ENCODE peak calls at places on chromosomes 12 and 14, in nine cellular contexts. One of them, this sample, is unnamed.

GRCh38 chr14:24262821-24263733 is at the start of gene TGM1:
- DNase-seq in astrocyte of the cerebellum: no peak
- DNase-seq in T-helper 22 cell: no peak
- DNase-seq in stimulated activated CD4-positive, alpha-beta T cell treated with anti-CD3 and anti-CD28 coated beads, TNF-alpha, amount 100 ng/mL, for 24 hours: no peak
- DNase-seq in endothelial cell: no peak
- DNase-seq in H1: peak
- DNase-seq in aorta: no peak
- DNase-seq in transverse colon: no peak
- DNase-seq in Caco-2: peak
- DNase-seq in this sample: peak

GRCh38 chr12:90999518-90999917 is 5.3 kb downstream of the EPYC start:
- DNase-seq in aorta: no peak
- DNase-seq in stimulated activated CD4-positive, alpha-beta T cell treated with anti-CD3 and anti-CD28 coated beads, TNF-alpha, amount 100 ng/mL, for 24 hours: no peak
- DNase-seq in Caco-2: no peak
- DNase-seq in T-helper 22 cell: no peak
- DNase-seq in transverse colon: no peak
- DNase-seq in astrocyte of the cerebellum: no peak
- DNase-seq in endothelial cell: no peak
- DNase-seq in H1: no peak
- DNase-seq in this sample: no peak

GRCh38 chr12:93427779-93428564 is 13.8 kb downstream of the UBE2N start:
- DNase-seq in astrocyte of the cerebellum: no peak
- DNase-seq in transverse colon: no peak
- DNase-seq in endothelial cell: no peak
- DNase-seq in H1: no peak
- DNase-seq in T-helper 22 cell: no peak
- DNase-seq in aorta: no peak
- DNase-seq in Caco-2: no peak
- DNase-seq in stimulated activated CD4-positive, alpha-beta T cell treated with anti-CD3 and anti-CD28 coated beads, TNF-alpha, amount 100 ng/mL, for 24 hours: no peak
- DNase-seq in this sample: no peak

GRCh38 chr14:67883717-67884116 is 64.1 kb downstream of the RAD51B start:
- DNase-seq in transverse colon: no peak
- DNase-seq in T-helper 22 cell: no peak
- DNase-seq in Caco-2: no peak
- DNase-seq in H1: no peak
- DNase-seq in aorta: no peak
- DNase-seq in endothelial cell: no peak
- DNase-seq in stimulated activated CD4-positive, alpha-beta T cell treated with anti-CD3 and anti-CD28 coated beads, TNF-alpha, amount 100 ng/mL, for 24 hours: no peak
- DNase-seq in astrocyte of the cerebellum: no peak
- DNase-seq in this sample: no peak

GRCh38 chr12:61251076-61251475 is 1009.1 kb upstream of the USP15 start:
- DNase-seq in endothelial cell: no peak
- DNase-seq in Caco-2: no peak
- DNase-seq in aorta: no peak
- DNase-seq in T-helper 22 cell: no peak
- DNase-seq in H1: no peak
- DNase-seq in astrocyte of the cerebellum: no peak
- DNase-seq in stimulated activated CD4-positive, alpha-beta T cell treated with anti-CD3 and anti-CD28 coated beads, TNF-alpha, amount 100 ng/mL, for 24 hours: no peak
- DNase-seq in transverse colon: no peak
- DNase-seq in this sample: no peak

GRCh38 chr12:11785722-11786121 is 136.2 kb downstream of the ETV6 start:
- DNase-seq in Caco-2: no peak
- DNase-seq in endothelial cell: no peak
- DNase-seq in aorta: no peak
- DNase-seq in stimulated activated CD4-positive, alpha-beta T cell treated with anti-CD3 and anti-CD28 coated beads, TNF-alpha, amount 100 ng/mL, for 24 hours: no peak
- DNase-seq in H1: no peak
- DNase-seq in astrocyte of the cerebellum: no peak
- DNase-seq in T-helper 22 cell: no peak
- DNase-seq in transverse colon: no peak
- DNase-seq in this sample: no peak

GRCh38 chr14:76040704-76041103 is 55.1 kb downstream of the IFT43 start:
- DNase-seq in astrocyte of the cerebellum: no peak
- DNase-seq in endothelial cell: no peak
- DNase-seq in T-helper 22 cell: no peak
- DNase-seq in transverse colon: no peak
- DNase-seq in H1: no peak
- DNase-seq in Caco-2: no peak
- DNase-seq in stimulated activated CD4-positive, alpha-beta T cell treated with anti-CD3 and anti-CD28 coated beads, TNF-alpha, amount 100 ng/mL, for 24 hours: no peak
- DNase-seq in aorta: no peak
- DNase-seq in this sample: no peak

GRCh38 chr14:58572092-58572853 is 65.5 kb upstream of the DACT1 start:
- DNase-seq in transverse colon: no peak
- DNase-seq in endothelial cell: no peak
- DNase-seq in astrocyte of the cerebellum: no peak
- DNase-seq in Caco-2: no peak
- DNase-seq in aorta: no peak
- DNase-seq in H1: no peak
- DNase-seq in T-helper 22 cell: no peak
- DNase-seq in stimulated activated CD4-positive, alpha-beta T cell treated with anti-CD3 and anti-CD28 coated beads, TNF-alpha, amount 100 ng/mL, for 24 hours: peak
- DNase-seq in this sample: no peak

GRCh38 chr12:68768431-68768934 is 22.5 kb downstream of the SLC35E3 start:
- DNase-seq in aorta: no peak
- DNase-seq in Caco-2: no peak
- DNase-seq in transverse colon: no peak
- DNase-seq in stimulated activated CD4-positive, alpha-beta T cell treated with anti-CD3 and anti-CD28 coated beads, TNF-alpha, amount 100 ng/mL, for 24 hours: no peak
- DNase-seq in endothelial cell: no peak
- DNase-seq in astrocyte of the cerebellum: no peak
- DNase-seq in H1: no peak
- DNase-seq in T-helper 22 cell: no peak
- DNase-seq in this sample: no peak

GRCh38 chr12:171743-172705 is 41.9 kb downstream of the SLC6A12 start:
- DNase-seq in endothelial cell: no peak
- DNase-seq in astrocyte of the cerebellum: no peak
- DNase-seq in stimulated activated CD4-positive, alpha-beta T cell treated with anti-CD3 and anti-CD28 coated beads, TNF-alpha, amount 100 ng/mL, for 24 hours: no peak
- DNase-seq in Caco-2: no peak
- DNase-seq in aorta: no peak
- DNase-seq in H1: no peak
- DNase-seq in T-helper 22 cell: no peak
- DNase-seq in transverse colon: peak
- DNase-seq in this sample: no peak

GRCh38 chr12:73629171-73629570 is 908.5 kb upstream of the ATXN7L3B start:
- DNase-seq in aorta: no peak
- DNase-seq in transverse colon: no peak
- DNase-seq in astrocyte of the cerebellum: no peak
- DNase-seq in endothelial cell: no peak
- DNase-seq in T-helper 22 cell: no peak
- DNase-seq in stimulated activated CD4-positive, alpha-beta T cell treated with anti-CD3 and anti-CD28 coated beads, TNF-alpha, amount 100 ng/mL, for 24 hours: no peak
- DNase-seq in H1: no peak
- DNase-seq in Caco-2: no peak
- DNase-seq in this sample: no peak

GRCh38 chr14:93059917-93060545 is 55.7 kb downstream of the ITPK1 start:
- DNase-seq in endothelial cell: no peak
- DNase-seq in stimulated activated CD4-positive, alpha-beta T cell treated with anti-CD3 and anti-CD28 coated beads, TNF-alpha, amount 100 ng/mL, for 24 hours: no peak
- DNase-seq in H1: no peak
- DNase-seq in transverse colon: no peak
- DNase-seq in Caco-2: peak
- DNase-seq in aorta: no peak
- DNase-seq in T-helper 22 cell: no peak
- DNase-seq in astrocyte of the cerebellum: no peak
- DNase-seq in this sample: peak

GRCh38 chr12:126454581-126454980 is 1389.3 kb downstream of the AACS start:
- DNase-seq in stimulated activated CD4-positive, alpha-beta T cell treated with anti-CD3 and anti-CD28 coated beads, TNF-alpha, amount 100 ng/mL, for 24 hours: no peak
- DNase-seq in Caco-2: no peak
- DNase-seq in endothelial cell: no peak
- DNase-seq in T-helper 22 cell: no peak
- DNase-seq in H1: no peak
- DNase-seq in aorta: no peak
- DNase-seq in transverse colon: no peak
- DNase-seq in astrocyte of the cerebellum: no peak
- DNase-seq in this sample: no peak

GRCh38 chr12:118332511-118332910 is 40.2 kb downstream of the TAOK3 start:
- DNase-seq in aorta: no peak
- DNase-seq in T-helper 22 cell: no peak
- DNase-seq in astrocyte of the cerebellum: no peak
- DNase-seq in Caco-2: no peak
- DNase-seq in H1: no peak
- DNase-seq in stimulated activated CD4-positive, alpha-beta T cell treated with anti-CD3 and anti-CD28 coated beads, TNF-alpha, amount 100 ng/mL, for 24 hours: no peak
- DNase-seq in transverse colon: no peak
- DNase-seq in endothelial cell: no peak
- DNase-seq in this sample: no peak

GRCh38 chr12:18239561-18239960 is 21.8 kb upstream of the PIK3C2G start:
- DNase-seq in transverse colon: no peak
- DNase-seq in stimulated activated CD4-positive, alpha-beta T cell treated with anti-CD3 and anti-CD28 coated beads, TNF-alpha, amount 100 ng/mL, for 24 hours: no peak
- DNase-seq in aorta: no peak
- DNase-seq in H1: no peak
- DNase-seq in astrocyte of the cerebellum: no peak
- DNase-seq in Caco-2: no peak
- DNase-seq in T-helper 22 cell: no peak
- DNase-seq in endothelial cell: no peak
- DNase-seq in this sample: no peak

GRCh38 chr12:115785548-115785947 is 491.9 kb downstream of the MED13L start:
- DNase-seq in aorta: no peak
- DNase-seq in T-helper 22 cell: no peak
- DNase-seq in transverse colon: no peak
- DNase-seq in endothelial cell: no peak
- DNase-seq in H1: no peak
- DNase-seq in Caco-2: no peak
- DNase-seq in stimulated activated CD4-positive, alpha-beta T cell treated with anti-CD3 and anti-CD28 coated beads, TNF-alpha, amount 100 ng/mL, for 24 hours: no peak
- DNase-seq in astrocyte of the cerebellum: no peak
- DNase-seq in this sample: no peak

GRCh38 chr14:83463500-83464098 is 1929.9 kb upstream of the SEL1L start:
- DNase-seq in astrocyte of the cerebellum: peak
- DNase-seq in endothelial cell: peak
- DNase-seq in H1: peak
- DNase-seq in transverse colon: no peak
- DNase-seq in Caco-2: peak
- DNase-seq in aorta: no peak
- DNase-seq in stimulated activated CD4-positive, alpha-beta T cell treated with anti-CD3 and anti-CD28 coated beads, TNF-alpha, amount 100 ng/mL, for 24 hours: no peak
- DNase-seq in T-helper 22 cell: no peak
- DNase-seq in this sample: peak

GRCh38 chr12:120162763-120163162 is 31.8 kb downstream of the GCN1 start:
- DNase-seq in T-helper 22 cell: no peak
- DNase-seq in H1: no peak
- DNase-seq in endothelial cell: no peak
- DNase-seq in stimulated activated CD4-positive, alpha-beta T cell treated with anti-CD3 and anti-CD28 coated beads, TNF-alpha, amount 100 ng/mL, for 24 hours: no peak
- DNase-seq in astrocyte of the cerebellum: no peak
- DNase-seq in aorta: peak
- DNase-seq in Caco-2: no peak
- DNase-seq in transverse colon: no peak
- DNase-seq in this sample: no peak